ENCODE peak calls at places on chromosomes 3 and 15, in five cellular contexts. K, W, L, Z and O are unnamed samples.
A peak's percentile ranks its signal among the peaks of the same experiment; 100 is the strongest.

GRCh38 chr3:31399270-31399669 is 133.5 kb upstream of the STT3B start:
- DNase-seq in K (no peak), W (no peak), L (no peak), Z (no peak), O (no peak)

GRCh38 chr3:115165266-115165665 is 18.2 kb upstream of the ZBTB20 start:
- DNase-seq in K (no peak), W (no peak), L (no peak), Z (no peak), O (no peak)

GRCh38 chr15:31397851-31398661 is 71.4 kb downstream of the KLF13 start:
- DNase-seq in K (no peak), W (no peak), L (no peak), Z (no peak), O (no peak)

GRCh38 chr3:35486295-35486694 is 153.0 kb upstream of the ARPP21 start:
- DNase-seq in K (no peak), W (no peak), L (no peak), Z (no peak), O (no peak)

GRCh38 chr3:69164296-69164695 is 41.9 kb upstream of the LMOD3 start:
- DNase-seq in K (no peak), W (no peak), L (no peak), Z (no peak), O (no peak)

GRCh38 chr3:11954312-11954934 is 49.8 kb upstream of the SYN2 start:
- DNase-seq in K (no peak), W (no peak), L (no peak), Z (no peak), O (no peak)

GRCh38 chr15:57647791-57648130 is 56.1 kb downstream of the MYZAP start:
- DNase-seq in K (peak; percentile 51), W (peak; percentile 32), L (no peak), Z (no peak), O (peak; percentile 32)

GRCh38 chr3:30581067-30581585 is 25.3 kb upstream of the TGFBR2 start:
- DNase-seq in K (no peak), W (no peak), L (no peak), Z (no peak), O (no peak)

GRCh38 chr15:100338971-100339444 is 2.8 kb downstream of the ADAMTS17 start:
- DNase-seq in K (peak; percentile 24), W (peak; percentile 77), L (peak; percentile 27), Z (peak; percentile 61), O (peak; percentile 61)

GRCh38 chr3:179015551-179016020 is 56.0 kb downstream of the ZMAT3 start:
- DNase-seq in K (peak; percentile 86), W (peak; percentile 92), L (peak; percentile 78), Z (peak; percentile 23), O (peak; percentile 51)

GRCh38 chr3:64306745-64307144 is 81.5 kb upstream of the PRICKLE2 start:
- DNase-seq in K (no peak), W (no peak), L (no peak), Z (no peak), O (no peak)

GRCh38 chr3:69433938-69434263 is 48.0 kb upstream of the FRMD4B start:
- DNase-seq in K (no peak), W (no peak), L (no peak), Z (no peak), O (no peak)

GRCh38 chr3:49699281-49699723 is 9.9 kb downstream of the RNF123 start:
- DNase-seq in K (no peak), W (no peak), L (no peak), Z (no peak), O (no peak)

GRCh38 chr3:55571913-55572312 is 84.8 kb upstream of the WNT5A start:
- DNase-seq in K (no peak), W (no peak), L (no peak), Z (peak; percentile 79), O (peak; percentile 49)

GRCh38 chr3:30662836-30663235 is 56.4 kb downstream of the TGFBR2 start:
- DNase-seq in K (no peak), W (no peak), L (no peak), Z (no peak), O (no peak)

GRCh38 chr15:44368367-44368766 is 59.1 kb upstream of the CTDSPL2 start:
- DNase-seq in K (no peak), W (no peak), L (no peak), Z (no peak), O (no peak)

GRCh38 chr15:45402955-45403892 is 24.9 kb upstream of the GATM start:
- DNase-seq in K (peak; percentile 51), W (peak; percentile 32), L (no peak), Z (peak; percentile 34), O (peak; percentile 57)

GRCh38 chr3:71241981-71242552 is 341.5 kb downstream of the FOXP1 start:
- DNase-seq in K (no peak), W (no peak), L (no peak), Z (no peak), O (no peak)

GRCh38 chr3:52777127-52777958 is at the start of gene ITIH1:
- DNase-seq in K (no peak), W (no peak), L (no peak), Z (no peak), O (no peak)

GRCh38 chr3:184672972-184673875 is 38.6 kb downstream of the MAGEF1 start:
- DNase-seq in K (no peak), W (no peak), L (no peak), Z (no peak), O (no peak)

GRCh38 chr3:194265505-194265892 is 85.6 kb downstream of the CPN2 start:
- DNase-seq in K (peak; percentile 99), W (peak; percentile 99), L (peak; percentile 53), Z (no peak), O (no peak)

GRCh38 chr3:102224171-102224570 is 210.6 kb upstream of the ZPLD1 start:
- DNase-seq in K (peak; percentile 45), W (peak; percentile 59), L (no peak), Z (no peak), O (no peak)

GRCh38 chr15:59369597-59369996 is 3.1 kb downstream of the MYO1E start:
- DNase-seq in K (no peak), W (no peak), L (no peak), Z (no peak), O (no peak)

GRCh38 chr15:74345051-74345450 is 22.4 kb downstream of the CYP11A1 start:
- DNase-seq in K (peak; percentile 50), W (peak; percentile 40), L (no peak), Z (peak; percentile 8), O (no peak)

GRCh38 chr15:29870495-29871151 is 48.4 kb upstream of the TJP1 start:
- DNase-seq in K (no peak), W (no peak), L (no peak), Z (no peak), O (peak; percentile 33)

GRCh38 chr3:58299839-58300516 is 6.1 kb upstream of the RPP14 start:
- DNase-seq in K (peak; percentile 70), W (peak; percentile 85), L (peak; percentile 17), Z (no peak), O (no peak)

GRCh38 chr3:23612296-23612891 is 193.4 kb upstream of the UBE2E1 start:
- DNase-seq in K (peak; percentile 50), W (peak; percentile 63), L (no peak), Z (no peak), O (no peak)

GRCh38 chr3:132804498-132804897 is 82.3 kb upstream of the NPHP3 start:
- DNase-seq in K (no peak), W (peak; percentile 41), L (no peak), Z (no peak), O (no peak)

GRCh38 chr15:94237903-94238302 is 6.5 kb downstream of the MCTP2 start:
- DNase-seq in K (no peak), W (no peak), L (no peak), Z (no peak), O (no peak)

GRCh38 chr3:100002599-100003350 is 111.5 kb downstream of the FILIP1L start:
- DNase-seq in K (peak; percentile 81), W (peak; percentile 86), L (peak; percentile 56), Z (no peak), O (no peak)

GRCh38 chr15:41968738-41969137 is 3.6 kb downstream of the EHD4 start:
- DNase-seq in K (no peak), W (no peak), L (no peak), Z (no peak), O (no peak)

GRCh38 chr3:24158756-24159155 is 213.7 kb downstream of the NR1D2 start:
- DNase-seq in K (no peak), W (no peak), L (no peak), Z (no peak), O (no peak)

GRCh38 chr3:124034016-124034808 is 42.3 kb upstream of the ROPN1 start:
- DNase-seq in K (peak; percentile 27), W (peak; percentile 6), L (no peak), Z (no peak), O (peak; percentile 59)

GRCh38 chr15:34754171-34754580 is 622 bp downstream of the GJD2 start:
- DNase-seq in K (no peak), W (no peak), L (no peak), Z (peak; percentile 23), O (no peak)

GRCh38 chr3:25897019-25897418 is 107.1 kb downstream of the OXSM start:
- DNase-seq in K (peak; percentile 3), W (peak; percentile 13), L (no peak), Z (peak; percentile 66), O (peak; percentile 31)
- TF ChIP-seq CTCF in K (peak; percentile 22), W (peak; percentile 44), L (peak; percentile 23), Z (peak; percentile 48), O (peak; percentile 53)

DNA sequence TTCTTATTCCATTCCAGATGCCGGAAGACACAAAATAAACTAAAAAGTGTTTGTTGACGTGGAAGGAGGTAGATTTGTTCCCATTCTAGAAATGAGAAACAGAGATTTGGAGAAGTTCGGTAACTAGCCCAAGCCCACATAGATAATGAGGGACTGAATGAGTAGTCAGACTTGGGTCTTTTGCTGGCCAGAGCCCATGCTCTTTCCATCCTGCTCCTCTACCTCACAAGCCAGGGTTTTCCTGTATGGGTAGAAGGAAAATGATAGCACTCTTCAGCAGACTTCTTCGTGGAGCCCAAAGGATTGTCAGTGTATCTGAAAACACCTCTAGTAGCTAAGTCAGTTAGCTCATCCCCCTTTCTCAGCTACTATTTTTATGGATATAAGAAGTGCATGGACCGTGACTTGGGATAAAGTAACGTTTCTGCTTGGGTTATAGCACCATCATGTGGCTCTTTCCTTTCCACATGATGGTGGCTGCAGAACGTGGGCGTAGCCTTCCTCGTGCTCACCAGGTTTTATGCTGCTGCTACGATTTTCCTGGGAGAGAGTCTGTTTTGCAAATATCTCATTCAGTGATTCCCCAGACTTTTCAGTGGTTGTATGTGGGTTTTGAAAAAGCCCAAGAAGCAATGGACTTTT is 84.6 kb downstream of the DGKG start:
- DNase-seq in K (peak; percentile 49), W (peak; percentile 87), L (peak; percentile 56), Z (no peak), O (no peak)
- TF ChIP-seq CTCF in K (peak; percentile 20), W (peak; percentile 77), L (peak; percentile 57), Z (no peak), O (peak; percentile 31)

GRCh38 chr3:177983341-177983740 is 552.9 kb upstream of the KCNMB2 start:
- DNase-seq in K (no peak), W (no peak), L (no peak), Z (no peak), O (no peak)

GRCh38 chr3:177978948-177979347 is 557.3 kb upstream of the KCNMB2 start:
- DNase-seq in K (no peak), W (no peak), L (no peak), Z (no peak), O (no peak)

GRCh38 chr3:177979684-177980083 is 556.6 kb upstream of the KCNMB2 start:
- DNase-seq in K (peak; percentile 10), W (no peak), L (no peak), Z (no peak), O (no peak)

GRCh38 chr3:177981576-177981975 is 554.7 kb upstream of the KCNMB2 start:
- DNase-seq in K (no peak), W (no peak), L (no peak), Z (no peak), O (peak; percentile 9)

GRCh38 chr3:177982034-177982433 is 554.2 kb upstream of the KCNMB2 start:
- DNase-seq in K (peak; percentile 7), W (peak; percentile 61), L (no peak), Z (no peak), O (no peak)
- TF ChIP-seq CTCF in K (no peak), W (no peak), L (no peak), Z (no peak), O (no peak)

GRCh38 chr3:128278761-128279593 is 125.7 kb downstream of the EEFSEC start:
- DNase-seq in K (peak; percentile 70), W (peak; percentile 74), L (peak; percentile 82), Z (peak; percentile 38), O (peak; percentile 75)
- TF ChIP-seq CTCF in K (no peak), W (peak; percentile 31), L (no peak), Z (no peak), O (no peak)